ENCODE peak calls at places on chromosomes 4 and X, in four cellular contexts. One of them, this sample, is unnamed.

GRCh38 chr4:54169176-54169575 is 59.9 kb upstream of the PDGFRA start:
- DNase-seq in T follicular helper cell: no peak
- DNase-seq in GDM1: no peak
- DNase-seq in putamen: no peak
- DNase-seq in this sample: no peak

GRCh38 chr4:183996868-183997267 is 91.8 kb downstream of the STOX2 start:
- DNase-seq in T follicular helper cell: no peak
- DNase-seq in GDM1: no peak
- DNase-seq in putamen: no peak
- DNase-seq in this sample: no peak

GRCh38 chr4:6988016-6988715 is 55.0 kb upstream of the TADA2B start:
- DNase-seq in T follicular helper cell: no peak
- DNase-seq in GDM1: no peak
- DNase-seq in putamen: no peak
- DNase-seq in this sample: no peak

GRCh38 chrX:136920001-136920400 is 39.5 kb upstream of the RBMX start:
- DNase-seq in T follicular helper cell: no peak
- DNase-seq in GDM1: no peak
- DNase-seq in putamen: no peak
- DNase-seq in this sample: no peak

GRCh38 chrX:102067966-102068723 is 57.3 kb upstream of the TCEAL2 start:
- DNase-seq in T follicular helper cell: no peak
- DNase-seq in GDM1: no peak
- DNase-seq in putamen: peak; percentile 3
- DNase-seq in this sample: no peak

GRCh38 chrX:63686878-63687714 is 97.9 kb downstream of the ARHGEF9 start:
- DNase-seq in T follicular helper cell: no peak
- DNase-seq in GDM1: no peak
- DNase-seq in putamen: no peak
- DNase-seq in this sample: peak; percentile 20

GRCh38 chr4:155972098-155972497 is 18.4 kb upstream of the CTSO start:
- DNase-seq in T follicular helper cell: no peak
- DNase-seq in GDM1: no peak
- DNase-seq in putamen: peak; percentile 57
- DNase-seq in this sample: no peak

GRCh38 chr4:7595883-7596535 is 161.3 kb upstream of the PSAPL1 start:
- DNase-seq in T follicular helper cell: no peak
- DNase-seq in GDM1: no peak
- DNase-seq in putamen: no peak
- DNase-seq in this sample: no peak

GRCh38 chrX:7159132-7159861 is 11.3 kb upstream of the PUDP start:
- DNase-seq in T follicular helper cell: no peak
- DNase-seq in GDM1: no peak
- DNase-seq in putamen: no peak
- DNase-seq in this sample: no peak